ENCODE peak calls at places on chromosomes 4 and X, in five cellular contexts. One of them, this sample, is unnamed.

GRCh38 chr4:138951764-138952163 is 63.8 kb upstream of the NOCT start:
- DNase-seq in neuronal stem cell: no peak
- DNase-seq in CD4-positive, CD25-positive, alpha-beta regulatory T cell: no peak
- DNase-seq in hepatocyte: no peak
- DNase-seq in AG10803: no peak
- DNase-seq in this sample: no peak

GRCh38 chr4:139368990-139369389 is 66.7 kb upstream of the NDUFC1 start:
- DNase-seq in neuronal stem cell: no peak
- DNase-seq in CD4-positive, CD25-positive, alpha-beta regulatory T cell: no peak
- DNase-seq in hepatocyte: no peak
- DNase-seq in AG10803: no peak
- DNase-seq in this sample: no peak

GRCh38 chr4:101593666-101594065 is 196.9 kb upstream of the BANK1 start:
- DNase-seq in neuronal stem cell: no peak
- DNase-seq in CD4-positive, CD25-positive, alpha-beta regulatory T cell: no peak
- DNase-seq in hepatocyte: no peak
- DNase-seq in AG10803: no peak
- DNase-seq in this sample: no peak

GRCh38 chr4:176539091-176539784 is 219.5 kb downstream of the SPCS3 start:
- DNase-seq in neuronal stem cell: no peak
- DNase-seq in CD4-positive, CD25-positive, alpha-beta regulatory T cell: no peak
- DNase-seq in hepatocyte: no peak
- DNase-seq in AG10803: no peak
- DNase-seq in this sample: no peak

GRCh38 chrX:77793950-77794349 is 7.9 kb upstream of the ATRX start:
- DNase-seq in neuronal stem cell: no peak
- DNase-seq in CD4-positive, CD25-positive, alpha-beta regulatory T cell: no peak
- DNase-seq in hepatocyte: no peak
- DNase-seq in AG10803: no peak
- DNase-seq in this sample: no peak

GRCh38 chr4:5711479-5712184 is 631 bp downstream of the EVC start:
- DNase-seq in neuronal stem cell: no peak
- DNase-seq in CD4-positive, CD25-positive, alpha-beta regulatory T cell: no peak
- DNase-seq in hepatocyte: no peak
- DNase-seq in AG10803: peak; percentile 61
- DNase-seq in this sample: no peak

GRCh38 chr4:176824645-176825366 is 32.1 kb upstream of the VEGFC start:
- DNase-seq in neuronal stem cell: no peak
- DNase-seq in CD4-positive, CD25-positive, alpha-beta regulatory T cell: no peak
- DNase-seq in hepatocyte: no peak
- DNase-seq in AG10803: no peak
- DNase-seq in this sample: no peak

GRCh38 chrX:9465380-9466114 is 689 bp downstream of the TBL1X start:
- DNase-seq in neuronal stem cell: no peak
- DNase-seq in CD4-positive, CD25-positive, alpha-beta regulatory T cell: no peak
- DNase-seq in hepatocyte: peak; percentile 19
- DNase-seq in AG10803: no peak
- DNase-seq in this sample: no peak

GRCh38 chrX:120367390-120368100 is 5.7 kb downstream of the ATP1B4 start:
- DNase-seq in neuronal stem cell: no peak
- DNase-seq in CD4-positive, CD25-positive, alpha-beta regulatory T cell: no peak
- DNase-seq in hepatocyte: no peak
- DNase-seq in AG10803: no peak
- DNase-seq in this sample: no peak

GRCh38 chrX:121832446-121832845 is 785.0 kb downstream of the GLUD2 start:
- DNase-seq in neuronal stem cell: no peak
- DNase-seq in CD4-positive, CD25-positive, alpha-beta regulatory T cell: no peak
- DNase-seq in hepatocyte: no peak
- DNase-seq in AG10803: peak; percentile 27
- DNase-seq in this sample: no peak

GRCh38 chr4:113160548-113160947 is 111.1 kb downstream of the ANK2 start:
- DNase-seq in neuronal stem cell: no peak
- DNase-seq in CD4-positive, CD25-positive, alpha-beta regulatory T cell: no peak
- DNase-seq in hepatocyte: no peak
- DNase-seq in AG10803: no peak
- DNase-seq in this sample: no peak

GRCh38 chr4:152459326-152459725 is 76.6 kb downstream of the FBXW7 start:
- DNase-seq in neuronal stem cell: no peak
- DNase-seq in CD4-positive, CD25-positive, alpha-beta regulatory T cell: no peak
- DNase-seq in hepatocyte: no peak
- DNase-seq in AG10803: no peak
- DNase-seq in this sample: no peak

GRCh38 chrX:154732421-154733071 is 18.3 kb downstream of the GAB3 start:
- DNase-seq in neuronal stem cell: no peak
- DNase-seq in CD4-positive, CD25-positive, alpha-beta regulatory T cell: no peak
- DNase-seq in hepatocyte: no peak
- DNase-seq in AG10803: no peak
- DNase-seq in this sample: no peak

GRCh38 chr4:83219344-83219990 is 65.1 kb downstream of the COQ2 start:
- DNase-seq in neuronal stem cell: no peak
- DNase-seq in CD4-positive, CD25-positive, alpha-beta regulatory T cell: no peak
- DNase-seq in hepatocyte: no peak
- DNase-seq in AG10803: peak; percentile 80
- DNase-seq in this sample: peak; percentile 91

GRCh38 chr4:152972821-152973613 is 36.9 kb downstream of the FHDC1 start:
- DNase-seq in neuronal stem cell: no peak
- DNase-seq in CD4-positive, CD25-positive, alpha-beta regulatory T cell: no peak
- DNase-seq in hepatocyte: no peak
- DNase-seq in AG10803: peak; percentile 91
- DNase-seq in this sample: no peak

GRCh38 chr4:87260477-87260876 is 40.1 kb upstream of the KLHL8 start:
- DNase-seq in neuronal stem cell: no peak
- DNase-seq in CD4-positive, CD25-positive, alpha-beta regulatory T cell: no peak
- DNase-seq in hepatocyte: no peak
- DNase-seq in AG10803: no peak
- DNase-seq in this sample: no peak

GRCh38 chr4:63430105-63430504 is 979.1 kb downstream of the TECRL start:
- DNase-seq in neuronal stem cell: no peak
- DNase-seq in CD4-positive, CD25-positive, alpha-beta regulatory T cell: no peak
- DNase-seq in hepatocyte: no peak
- DNase-seq in AG10803: no peak
- DNase-seq in this sample: no peak

GRCh38 chr4:126977306-126977705 is 655.5 kb upstream of the INTU start:
- DNase-seq in neuronal stem cell: no peak
- DNase-seq in CD4-positive, CD25-positive, alpha-beta regulatory T cell: no peak
- DNase-seq in hepatocyte: no peak
- DNase-seq in AG10803: no peak
- DNase-seq in this sample: no peak

GRCh38 chr4:174282836-174283506 is 496 bp downstream of the FBXO8 start:
- DNase-seq in neuronal stem cell: peak; percentile 70
- DNase-seq in CD4-positive, CD25-positive, alpha-beta regulatory T cell: peak; percentile 78
- DNase-seq in hepatocyte: peak; percentile 90
- DNase-seq in AG10803: peak; percentile 93
- DNase-seq in this sample: peak; percentile 94

GRCh38 chrX:63658920-63659319 is 126.1 kb downstream of the ARHGEF9 start:
- DNase-seq in neuronal stem cell: no peak
- DNase-seq in CD4-positive, CD25-positive, alpha-beta regulatory T cell: no peak
- DNase-seq in hepatocyte: no peak
- DNase-seq in AG10803: peak; percentile 41
- DNase-seq in this sample: no peak

GRCh38 chr4:144975718-144976117 is 122.3 kb downstream of the ANAPC10 start:
- DNase-seq in neuronal stem cell: no peak
- DNase-seq in CD4-positive, CD25-positive, alpha-beta regulatory T cell: no peak
- DNase-seq in hepatocyte: no peak
- DNase-seq in AG10803: no peak
- DNase-seq in this sample: no peak

DNA sequence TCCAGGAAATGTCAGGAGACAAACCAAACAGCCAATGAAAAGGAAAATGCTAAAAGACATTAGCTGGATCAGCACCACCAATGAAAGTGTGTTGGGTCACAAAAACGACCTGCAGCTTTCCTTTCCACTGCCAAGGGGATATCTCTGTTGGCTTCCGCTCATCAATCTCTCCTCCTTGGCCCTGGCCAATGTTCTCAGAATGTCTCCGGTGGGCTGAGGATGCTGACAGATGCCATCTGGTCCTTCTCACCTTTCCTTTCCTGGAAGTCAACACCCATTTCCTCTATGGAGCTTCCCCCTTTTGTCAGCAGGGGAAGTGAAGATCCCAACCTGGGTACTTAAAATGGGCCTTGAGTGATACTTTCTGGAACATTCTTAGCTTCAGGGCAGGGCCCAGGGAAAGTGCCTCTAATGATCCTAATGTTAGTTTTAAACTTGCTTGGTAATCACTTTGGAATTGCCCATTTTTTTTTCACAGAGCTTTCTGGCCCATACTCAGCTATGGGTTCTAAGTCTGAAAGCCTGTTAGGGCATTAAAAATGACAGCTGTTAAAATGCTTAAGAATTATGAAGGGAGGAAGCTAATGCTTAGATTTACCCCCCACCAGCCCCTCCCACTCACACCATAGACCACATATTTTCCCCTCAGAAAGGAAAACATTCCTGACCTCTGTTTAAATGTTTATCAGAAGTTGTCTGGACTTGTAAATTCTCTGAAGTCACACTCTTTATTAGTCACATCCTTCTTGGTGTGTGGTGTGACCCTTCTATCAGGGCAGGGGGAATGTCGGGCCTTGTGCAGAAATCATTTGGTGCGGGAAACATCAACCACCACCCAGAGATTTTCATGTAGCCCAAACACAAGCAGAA is 29.2 kb downstream of the IGFBP7 start:
- DNase-seq in neuronal stem cell: no peak
- DNase-seq in CD4-positive, CD25-positive, alpha-beta regulatory T cell: no peak
- DNase-seq in hepatocyte: peak; percentile 37
- DNase-seq in AG10803: peak; percentile 96
- DNase-seq in this sample: no peak
- H3K4me3 ChIP-seq in neuronal stem cell: no peak overlapping the region
- H3K4me3 ChIP-seq in CD4-positive, CD25-positive, alpha-beta regulatory T cell: no peak overlapping the region
- H3K4me3 ChIP-seq in hepatocyte: no peak overlapping the region
- H3K4me3 ChIP-seq in AG10803: no peak overlapping the region
- H3K4me3 ChIP-seq in this sample: no peak overlapping the region

DNA sequence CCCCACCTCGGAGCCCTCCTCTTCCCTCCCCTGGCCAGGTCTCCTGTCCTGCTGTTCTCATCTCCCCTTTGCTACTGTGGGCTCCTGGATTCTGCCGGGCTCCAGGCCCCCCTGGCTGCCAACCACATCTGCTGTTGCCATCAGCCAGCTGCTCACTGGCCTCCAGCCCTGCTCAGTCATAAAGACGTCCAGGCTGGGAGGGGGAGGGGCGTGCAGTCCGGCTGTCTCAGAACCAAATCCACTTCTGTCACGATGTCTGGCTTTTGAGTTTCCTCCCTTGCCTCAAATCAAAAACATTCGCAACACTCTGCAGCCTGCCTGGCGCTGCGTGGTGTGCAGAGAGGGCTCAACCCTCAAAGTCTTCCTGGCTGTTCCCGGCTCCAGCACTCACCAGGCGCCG is 7.1 kb downstream of the RASL11B start:
- DNase-seq in neuronal stem cell: no peak
- DNase-seq in CD4-positive, CD25-positive, alpha-beta regulatory T cell: no peak
- DNase-seq in hepatocyte: peak; percentile 68
- DNase-seq in AG10803: peak; percentile 84
- DNase-seq in this sample: no peak
- H3K4me3 ChIP-seq in neuronal stem cell: no peak overlapping the region
- H3K4me3 ChIP-seq in CD4-positive, CD25-positive, alpha-beta regulatory T cell: no peak overlapping the region
- H3K4me3 ChIP-seq in hepatocyte: no peak overlapping the region
- H3K4me3 ChIP-seq in AG10803: no peak overlapping the region
- H3K4me3 ChIP-seq in this sample: no peak overlapping the region

GRCh38 chr4:11426716-11427115 is 2.0 kb downstream of the HS3ST1 start:
- DNase-seq in neuronal stem cell: peak; percentile 17
- DNase-seq in CD4-positive, CD25-positive, alpha-beta regulatory T cell: no peak
- DNase-seq in hepatocyte: no peak
- DNase-seq in AG10803: no peak
- DNase-seq in this sample: no peak
- H3K4me3 ChIP-seq in neuronal stem cell: no peak overlapping the region
- H3K4me3 ChIP-seq in CD4-positive, CD25-positive, alpha-beta regulatory T cell: no peak overlapping the region
- H3K4me3 ChIP-seq in hepatocyte: peak overlapping the region; percentile 77
- H3K4me3 ChIP-seq in AG10803: no peak overlapping the region
- H3K4me3 ChIP-seq in this sample: peak overlapping the region; percentile 61

GRCh38 chr4:3462321-3462789 is 751 bp upstream of the DOK7 start:
- DNase-seq in neuronal stem cell: no peak
- DNase-seq in CD4-positive, CD25-positive, alpha-beta regulatory T cell: no peak
- DNase-seq in hepatocyte: no peak
- DNase-seq in AG10803: no peak
- DNase-seq in this sample: no peak

GRCh38 chr4:3461515-3462291 is 1.4 kb upstream of the DOK7 start:
- DNase-seq in neuronal stem cell: no peak
- DNase-seq in CD4-positive, CD25-positive, alpha-beta regulatory T cell: no peak
- DNase-seq in hepatocyte: no peak
- DNase-seq in AG10803: no peak
- DNase-seq in this sample: no peak

GRCh38 chr4:3463556-3464348 is 646 bp downstream of the DOK7 start:
- DNase-seq in neuronal stem cell: no peak
- DNase-seq in CD4-positive, CD25-positive, alpha-beta regulatory T cell: no peak
- DNase-seq in hepatocyte: no peak
- DNase-seq in AG10803: no peak
- DNase-seq in this sample: no peak

GRCh38 chr4:3464349-3464905 is 1.3 kb downstream of the DOK7 start:
- DNase-seq in neuronal stem cell: no peak
- DNase-seq in CD4-positive, CD25-positive, alpha-beta regulatory T cell: no peak
- DNase-seq in hepatocyte: no peak
- DNase-seq in AG10803: no peak
- DNase-seq in this sample: no peak

GRCh38 chr4:3462790-3463415 is at the start of gene DOK7:
- DNase-seq in neuronal stem cell: no peak
- DNase-seq in CD4-positive, CD25-positive, alpha-beta regulatory T cell: no peak
- DNase-seq in hepatocyte: peak; percentile 54
- DNase-seq in AG10803: no peak
- DNase-seq in this sample: no peak
- H3K4me3 ChIP-seq in neuronal stem cell: no peak within 1 kb of the TSS
- H3K4me3 ChIP-seq in CD4-positive, CD25-positive, alpha-beta regulatory T cell: no peak within 1 kb of the TSS
- H3K4me3 ChIP-seq in hepatocyte: no peak within 1 kb of the TSS
- H3K4me3 ChIP-seq in AG10803: no peak within 1 kb of the TSS
- H3K4me3 ChIP-seq in this sample: peak within 1 kb of the TSS; percentile 59

GRCh38 chr4:20408596-20408995 is 156.9 kb downstream of the SLIT2 start:
- DNase-seq in neuronal stem cell: no peak
- DNase-seq in CD4-positive, CD25-positive, alpha-beta regulatory T cell: no peak
- DNase-seq in hepatocyte: no peak
- DNase-seq in AG10803: peak; percentile 46
- DNase-seq in this sample: no peak
- H3K4me3 ChIP-seq in neuronal stem cell: no peak overlapping the region
- H3K4me3 ChIP-seq in CD4-positive, CD25-positive, alpha-beta regulatory T cell: no peak overlapping the region
- H3K4me3 ChIP-seq in hepatocyte: no peak overlapping the region
- H3K4me3 ChIP-seq in AG10803: no peak overlapping the region
- H3K4me3 ChIP-seq in this sample: no peak overlapping the region

GRCh38 chr4:10589808-10590207 is 94.8 kb downstream of the CLNK start:
- DNase-seq in neuronal stem cell: no peak
- DNase-seq in CD4-positive, CD25-positive, alpha-beta regulatory T cell: no peak
- DNase-seq in hepatocyte: peak; percentile 29
- DNase-seq in AG10803: peak; percentile 54
- DNase-seq in this sample: no peak

GRCh38 chr4:10589308-10589707 is 95.3 kb downstream of the CLNK start:
- DNase-seq in neuronal stem cell: no peak
- DNase-seq in CD4-positive, CD25-positive, alpha-beta regulatory T cell: no peak
- DNase-seq in hepatocyte: no peak
- DNase-seq in AG10803: no peak
- DNase-seq in this sample: no peak

GRCh38 chr4:10584042-10584441 is 100.5 kb downstream of the CLNK start:
- DNase-seq in neuronal stem cell: no peak
- DNase-seq in CD4-positive, CD25-positive, alpha-beta regulatory T cell: no peak
- DNase-seq in hepatocyte: peak; percentile 51
- DNase-seq in AG10803: peak; percentile 75
- DNase-seq in this sample: no peak

GRCh38 chr4:10587697-10588096 is 96.9 kb downstream of the CLNK start:
- DNase-seq in neuronal stem cell: no peak
- DNase-seq in CD4-positive, CD25-positive, alpha-beta regulatory T cell: no peak
- DNase-seq in hepatocyte: no peak
- DNase-seq in AG10803: no peak
- DNase-seq in this sample: no peak

GRCh38 chr4:10587296-10587695 is 97.3 kb downstream of the CLNK start:
- DNase-seq in neuronal stem cell: no peak
- DNase-seq in CD4-positive, CD25-positive, alpha-beta regulatory T cell: no peak
- DNase-seq in hepatocyte: no peak
- DNase-seq in AG10803: no peak
- DNase-seq in this sample: no peak
- H3K4me3 ChIP-seq in neuronal stem cell: no peak overlapping the region
- H3K4me3 ChIP-seq in CD4-positive, CD25-positive, alpha-beta regulatory T cell: no peak overlapping the region
- H3K4me3 ChIP-seq in hepatocyte: no peak overlapping the region
- H3K4me3 ChIP-seq in AG10803: no peak overlapping the region
- H3K4me3 ChIP-seq in this sample: no peak overlapping the region